ENCODE peak calls at places on chromosome 6, in four cellular contexts. E is colonic mucosa, T is thoracic aorta, S is astrocyte. X is an unnamed sample.

GRCh38 chr6:149831380-149831820 is 32.8 kb downstream of the LRP11 start:
- DNase-seq in T (no peak), E (no peak), S (no peak), X (no peak)

GRCh38 chr6:79538481-79538971 is 1.3 kb upstream of the LCA5 start:
- DNase-seq in E (no peak), S (no peak), T (no peak), X (no peak)

GRCh38 chr6:105034470-105034869 is 77.6 kb downstream of the LIN28B start:
- DNase-seq in T (no peak), E (no peak), S (no peak), X (no peak)

GRCh38 chr6:157904999-157905398 is 76.7 kb upstream of the SYNJ2 start:
- DNase-seq in T (no peak), E (no peak), S (no peak), X (no peak)

GRCh38 chr6:158509465-158509864 is 50.4 kb upstream of the TMEM181 start:
- DNase-seq in S (no peak), T (no peak), E (no peak), X (no peak)

GRCh38 chr6:99354983-99355382 is 5.5 kb upstream of the FAXC start:
- DNase-seq in T (no peak), S (no peak), E (no peak), X (no peak)

GRCh38 chr6:112429226-112429625 is 82.1 kb downstream of the RFPL4B start:
- DNase-seq in E (no peak), T (no peak), S (peak; percentile 38), X (no peak)

GRCh38 chr6:17130786-17131185 is 28.9 kb downstream of the STMND1 start:
- DNase-seq in S (peak; percentile 19), T (no peak), E (no peak), X (no peak)

GRCh38 chr6:6875818-6876470 is 231.8 kb upstream of the RREB1 start:
- DNase-seq in S (peak; percentile 82), T (no peak), E (no peak), X (no peak)

GRCh38 chr6:48689498-48689897 is 578.5 kb upstream of the PTCHD4 start:
- DNase-seq in S (no peak), E (no peak), T (no peak), X (no peak)
- H3K9me3 ChIP-seq in S (no peaks in the 10 kb centered on the region), E (no peaks in the 10 kb centered on the region), T (peaks cover 11% of the 10 kb centered on the region), X (no peaks in the 10 kb centered on the region)

GRCh38 chr6:90216081-90216977 is 80.3 kb downstream of the BACH2 start:
- DNase-seq in S (peak; percentile 84), T (no peak), E (peak; percentile 22), X (no peak)
- TF ChIP-seq CTCF in S (no peak), T (no peak), E (no peak), X (no peak)

DNA sequence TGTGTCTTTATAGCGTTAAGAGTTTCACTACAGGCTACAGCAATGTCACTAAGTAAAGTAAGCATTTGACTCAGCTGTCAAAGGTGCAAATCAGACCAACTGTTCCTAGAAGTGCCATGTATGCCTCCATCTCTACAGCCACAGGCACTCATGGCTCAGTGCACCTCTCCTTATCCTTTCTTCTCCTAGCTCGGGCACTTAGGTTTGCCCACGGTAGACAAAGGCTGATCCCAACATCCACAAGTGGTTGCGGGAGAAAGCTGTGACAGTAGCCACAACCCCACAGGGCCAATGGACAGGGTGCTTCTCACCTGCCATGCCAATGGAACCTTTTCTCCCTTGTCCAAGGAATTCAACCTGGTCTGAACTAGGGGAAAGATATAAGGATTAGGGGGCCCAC is 228.5 kb upstream of the EXOC2 start:
- DNase-seq in T (no peak), E (no peak), S (no peak), X (no peak)
- H3K9me3 ChIP-seq in T (peaks cover 3% of the 10 kb centered on the region), E (no peaks in the 10 kb centered on the region), S (peaks cover 21% of the 10 kb centered on the region), X (peaks cover 5% of the 10 kb centered on the region)

GRCh38 chr6:4281341-4282293 is 146.2 kb upstream of the ECI2 start:
- DNase-seq in E (peak; percentile 44), S (peak; percentile 72), T (no peak), X (no peak)
- TF ChIP-seq CTCF in E (no peak), S (no peak), T (peak; percentile 8), X (peak; percentile 39)

DNA sequence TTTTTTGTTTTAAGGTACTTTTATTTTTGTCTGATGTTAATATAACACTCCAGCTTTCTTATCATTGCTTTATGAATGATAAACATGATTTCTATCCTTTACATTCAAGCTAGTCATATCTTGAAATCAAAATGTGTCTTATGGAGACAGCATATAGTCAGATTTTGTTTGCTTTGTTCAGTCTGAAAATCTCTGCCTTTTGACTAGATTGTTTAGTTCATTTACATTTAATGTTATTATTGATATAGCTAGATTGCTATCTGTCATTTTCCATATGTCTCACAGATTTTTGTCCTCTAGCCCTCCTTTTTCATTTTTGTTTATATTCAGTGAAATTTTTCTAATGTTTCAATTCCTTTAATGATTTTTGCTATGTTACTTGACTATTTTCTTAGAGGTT is 332.8 kb downstream of the SMOC2 start:
- DNase-seq in E (no peak), S (no peak), T (no peak), X (no peak)
- H3K9me3 ChIP-seq in E (no peaks in the 10 kb centered on the region), S (no peaks in the 10 kb centered on the region), T (no peaks in the 10 kb centered on the region), X (no peaks in the 10 kb centered on the region)

GRCh38 chr6:20188630-20189075 is 23.6 kb downstream of the MBOAT1 start:
- DNase-seq in E (no peak), S (peak; percentile 16), T (no peak), X (no peak)
- TF ChIP-seq CTCF in E (no peak), S (no peak), T (no peak), X (no peak)

GRCh38 chr6:106639812-106640211 is 10.4 kb downstream of the QRSL1 start:
- DNase-seq in E (no peak), S (no peak), T (no peak), X (no peak)
- H3K9me3 ChIP-seq in E (no peaks in the 10 kb centered on the region), S (no peaks in the 10 kb centered on the region), T (no peaks in the 10 kb centered on the region), X (no peaks in the 10 kb centered on the region)

X was measured in ascending aorta.